ENCODE peak calls at places on chromosomes 16 and 17, in nine cellular contexts. L is cardiac fibroblast; N is astrocyte of the spinal cord; Z is IMR-90; J is nephron progenitor cell; Q is HFFc6; B is left ventricle myocardium inferior; H is AG04449; X is CD8-positive, alpha-beta T cell. U is an unnamed sample.

GRCh38 chr16:83953796-83954576 is 946 bp downstream of the OSGIN1 start:
- DNase-seq in Q (peak), B (no peak), Z (peak), H (no peak), L (peak), J (no peak), N (peak), X (no peak), U (no peak)

GRCh38 chr16:4293822-4294457 is 21.1 kb upstream of the TFAP4 start:
- DNase-seq in B (peak), L (peak), N (peak), Z (peak), Q (peak), X (no peak), H (no peak), J (peak), U (peak)

GRCh38 chr16:87582221-87582965 is 19.9 kb upstream of the JPH3 start:
- DNase-seq in H (no peak), Z (peak), X (no peak), B (peak), L (peak), J (no peak), N (peak), Q (peak), U (peak)

GRCh38 chr16:64657316-64658011 is 464.4 kb downstream of the CDH11 start:
- DNase-seq in J (no peak), N (peak), L (no peak), H (peak), X (no peak), Z (peak), B (no peak), Q (no peak), U (no peak)

GRCh38 chr16:13426279-13426678 is 493.7 kb upstream of the ERCC4 start:
- DNase-seq in X (no peak), Z (no peak), L (no peak), Q (no peak), N (no peak), B (no peak), H (no peak), J (no peak), U (no peak)

GRCh38 chr16:625402-626173 is 5.2 kb upstream of the WFIKKN1 start:
- DNase-seq in Z (no peak), B (no peak), L (no peak), N (no peak), Q (no peak), H (no peak), J (no peak), X (no peak), U (no peak)

GRCh38 chr16:54446639-54447038 is 160.1 kb upstream of the IRX3 start:
- DNase-seq in X (no peak), B (peak), Q (peak), N (peak), L (peak), J (no peak), Z (no peak), H (peak), U (no peak)

GRCh38 chr16:4373909-4374742 is 2.5 kb downstream of the VASN start:
- DNase-seq in H (peak), L (peak), X (no peak), Z (peak), N (peak), Q (peak), B (peak), J (peak), U (peak)

GRCh38 chr16:85249830-85250455 is 137.7 kb upstream of the CIBAR2 start:
- DNase-seq in B (no peak), X (no peak), Q (no peak), H (no peak), L (no peak), J (no peak), Z (no peak), N (no peak), U (no peak)

GRCh38 chr17:79230576-79230975 is 156.0 kb downstream of the ENGASE start:
- DNase-seq in L (no peak), Z (no peak), Q (no peak), X (no peak), B (no peak), H (no peak), J (no peak), N (no peak), U (no peak)

GRCh38 chr16:24409045-24409444 is 130.3 kb upstream of the RBBP6 start:
- DNase-seq in X (no peak), N (no peak), Z (no peak), H (no peak), B (no peak), Q (no peak), L (no peak), J (no peak), U (no peak)
- TF ChIP-seq CTCF in X (no peak), N (no peak), Z (no peak), H (no peak), B (no peak), Q (no peak), L (no peak), J (peak), U (no peak)

DNA sequence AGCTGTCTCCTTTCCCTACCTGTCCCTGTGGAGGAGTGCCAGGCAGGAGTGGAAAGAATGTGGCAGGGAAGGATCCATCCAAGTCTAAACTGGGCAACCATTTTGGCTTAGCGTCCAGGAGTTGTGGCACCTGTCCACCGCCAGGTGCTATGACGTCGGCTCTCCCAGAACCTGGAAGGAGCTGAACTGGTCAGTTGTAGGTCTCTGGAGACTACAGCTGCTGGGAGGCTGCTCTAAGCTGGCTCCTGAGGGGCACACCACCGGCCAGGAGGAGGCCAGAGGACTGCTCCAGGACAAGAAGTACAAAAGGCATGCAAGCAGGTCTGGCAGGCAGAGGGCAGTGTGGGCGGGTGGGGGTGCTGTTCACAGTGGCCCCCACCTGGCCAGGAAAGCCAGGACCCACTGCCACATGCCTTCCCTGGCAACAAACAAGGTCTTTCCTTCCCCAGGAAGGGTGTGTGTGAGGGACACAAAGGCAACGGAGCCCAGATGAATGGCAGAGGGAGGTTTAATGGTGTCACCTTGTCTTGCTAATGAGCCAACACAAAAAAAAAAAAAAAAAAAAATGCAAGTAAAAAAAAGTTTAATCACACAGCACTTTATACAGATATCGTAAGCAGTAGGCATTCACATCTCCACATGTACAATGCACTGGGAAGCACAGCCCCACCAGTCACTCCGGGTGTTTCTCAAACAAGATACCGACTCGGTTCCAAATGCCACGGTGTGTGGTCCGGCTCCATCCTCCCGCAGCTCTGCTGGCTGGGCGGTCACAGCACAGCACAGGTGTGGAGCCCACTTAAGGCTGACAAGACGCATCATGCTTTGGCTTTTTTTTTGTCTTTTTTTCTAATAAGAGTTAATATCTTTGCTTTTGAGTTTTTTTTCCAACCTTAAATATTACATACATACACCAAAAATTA is 4.8 kb downstream of the SPHK1 start:
- DNase-seq in X (no peak), J (no peak), H (no peak), B (no peak), Q (no peak), N (no peak), Z (no peak), L (no peak), U (no peak)
- TF ChIP-seq CTCF in X (no peak), J (no peak), H (no peak), B (no peak), Q (peak), N (peak), Z (peak), L (peak), U (no peak)

GRCh38 chr17:49554694-49555494 is 20.8 kb upstream of the NXPH3 start:
- DNase-seq in Q (no peak), B (no peak), X (no peak), Z (no peak), J (no peak), L (no peak), H (no peak), N (no peak), U (no peak)
- TF ChIP-seq CTCF in Q (no peak), B (no peak), X (no peak), Z (no peak), J (no peak), L (no peak), H (no peak), N (no peak), U (no peak)

GRCh38 chr16:50065624-50066481 is at the start of gene HEATR3:
- DNase-seq in J (peak), H (peak), B (peak), Q (peak), X (peak), N (peak), Z (peak), L (peak), U (peak)

GRCh38 chr16:50066482-50067289 is 916 bp downstream of the HEATR3 start:
- DNase-seq in J (no peak), N (no peak), L (no peak), Z (no peak), B (no peak), Q (no peak), X (no peak), H (no peak), U (no peak)

GRCh38 chr16:50068550-50068949 is 2.8 kb downstream of the HEATR3 start:
- DNase-seq in Z (peak), H (peak), L (peak), B (no peak), J (no peak), Q (peak), N (peak), X (no peak), U (no peak)

GRCh38 chr16:50069060-50069459 is 3.3 kb downstream of the HEATR3 start:
- DNase-seq in Q (no peak), L (no peak), B (no peak), H (no peak), X (no peak), J (no peak), N (no peak), Z (no peak), U (no peak)

GRCh38 chr16:50067290-50067853 is 1.6 kb downstream of the HEATR3 start:
- DNase-seq in H (no peak), Q (peak), L (peak), N (peak), J (peak), Z (peak), X (no peak), B (no peak), U (no peak)
- TF ChIP-seq CTCF in H (peak), Q (peak), L (peak), N (peak), J (peak), Z (peak), X (peak), B (peak), U (no peak)

DNA sequence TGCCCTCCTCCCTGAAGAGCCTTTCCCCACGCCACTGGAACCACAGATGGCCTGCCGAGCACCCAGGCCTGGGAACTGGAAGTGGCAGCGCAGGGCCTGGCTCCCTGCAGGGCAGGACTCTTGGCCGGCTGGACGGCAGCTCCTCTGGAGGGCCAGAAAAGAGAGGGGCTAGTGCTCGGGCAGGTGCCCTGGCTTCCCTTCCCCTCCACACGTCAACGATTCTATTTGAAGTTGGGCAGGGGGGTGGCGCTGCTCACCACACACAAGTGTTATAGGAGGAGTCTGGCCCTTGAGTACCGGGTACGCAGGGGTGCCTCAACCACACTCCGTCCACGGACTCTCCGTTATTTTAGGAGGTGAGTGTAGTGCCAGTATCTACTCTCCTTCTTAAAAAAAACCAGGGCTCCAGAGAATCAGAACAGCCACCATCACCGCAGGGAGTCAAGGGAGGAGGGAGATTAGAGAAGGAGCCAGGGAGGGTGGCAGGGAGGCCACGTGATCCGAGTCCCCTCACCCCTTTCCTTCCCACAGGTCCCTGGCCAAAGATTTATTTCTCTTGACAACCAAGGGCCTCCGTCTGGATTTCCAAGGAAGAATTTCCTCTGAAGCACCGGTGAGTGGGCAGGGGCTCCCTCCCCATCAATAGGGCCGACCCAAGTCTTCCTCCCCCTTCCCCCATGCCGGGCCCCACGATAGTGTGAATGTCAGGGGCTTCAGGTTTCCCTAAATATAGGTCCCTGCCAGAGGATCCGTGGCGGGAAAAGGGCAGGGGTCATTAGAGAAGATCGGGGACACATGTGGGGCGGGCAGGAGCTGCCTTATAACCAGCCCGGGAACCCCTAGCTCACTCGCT is 1.4 kb upstream of the ALDOA start:
- DNase-seq in J (peak), B (peak), Z (peak), Q (no peak), X (peak), N (peak), L (peak), H (no peak), U (peak)
- TF ChIP-seq CTCF in J (no peak), B (peak), Z (peak), Q (peak), X (peak), N (peak), L (peak), H (peak), U (no peak)

GRCh38 chr17:64413505-64413904 is 22.8 kb upstream of the PECAM1 start:
- DNase-seq in L (no peak), Z (no peak), H (no peak), B (no peak), X (no peak), N (no peak), Q (no peak), J (no peak), U (no peak)
- TF ChIP-seq CTCF in L (no peak), Z (no peak), H (no peak), B (no peak), X (no peak), N (no peak), Q (no peak), J (no peak), U (no peak)

GRCh38 chr17:39152134-39152884 is 872 bp upstream of the PLXDC1 start:
- DNase-seq in J (peak), X (no peak), L (no peak), Q (no peak), H (no peak), B (peak), Z (no peak), N (no peak), U (no peak)

GRCh38 chr17:39150795-39151679 is at the start of gene PLXDC1:
- DNase-seq in X (no peak), H (no peak), L (no peak), Q (no peak), Z (no peak), J (peak), N (no peak), B (no peak), U (peak)

GRCh38 chr17:39151680-39152058 is 232 bp upstream of the PLXDC1 start:
- DNase-seq in Q (no peak), L (no peak), N (no peak), H (no peak), X (no peak), B (no peak), J (peak), Z (no peak), U (no peak)

GRCh38 chr17:39155654-39156053 is 4.2 kb upstream of the PLXDC1 start:
- DNase-seq in J (no peak), N (no peak), Q (no peak), L (no peak), H (no peak), Z (no peak), X (no peak), B (no peak), U (no peak)

GRCh38 chr17:39153541-39154111 is 2.2 kb upstream of the PLXDC1 start:
- DNase-seq in J (peak), B (peak), Z (peak), L (peak), X (peak), N (peak), Q (peak), H (no peak), U (peak)
- TF ChIP-seq CTCF in J (no peak), B (no peak), Z (peak), L (peak), X (no peak), N (peak), Q (peak), H (no peak), U (no peak)

U was measured in upper lobe of left lung.